ENCODE peak calls at places on chromosomes 4 and X, in seven cellular contexts. N, K, V, D, G, A and F are unnamed samples.

GRCh38 chr4:125111352-125111751 is 203.4 kb upstream of the FAT4 start:
- DNase-seq in N (no peak), K (no peak), V (no peak), D (no peak), G (no peak), A (no peak), F (no peak)

GRCh38 chr4:56220261-56220660 is 167.0 kb downstream of the AASDH start:
- DNase-seq in N (no peak), K (no peak), V (no peak), D (no peak), G (no peak), A (no peak), F (no peak)

GRCh38 chrX:39830414-39830813 is 267.3 kb downstream of the BCOR start:
- DNase-seq in N (no peak), K (no peak), V (no peak), D (no peak), G (no peak), A (no peak), F (no peak)

GRCh38 chr4:177907736-177908424 is 465.6 kb upstream of the AGA start:
- DNase-seq in N (no peak), K (no peak), V (no peak), D (no peak), G (no peak), A (no peak), F (no peak)

GRCh38 chr4:138609943-138610350 is 367.8 kb upstream of the SLC7A11 start:
- DNase-seq in N (no peak), K (no peak), V (no peak), D (peak; percentile 54), G (no peak), A (no peak), F (no peak)

GRCh38 chr4:122086338-122086737 is 65.8 kb upstream of the BLTP1 start:
- DNase-seq in N (no peak), K (no peak), V (no peak), D (no peak), G (no peak), A (no peak), F (no peak)

GRCh38 chrX:77174680-77175336 is 272.4 kb upstream of the FGF16 start:
- DNase-seq in N (no peak), K (no peak), V (no peak), D (no peak), G (no peak), A (no peak), F (no peak)

GRCh38 chr4:158673633-158674032 is 1.5 kb downstream of the ETFDH start:
- DNase-seq in N (no peak), K (no peak), V (no peak), D (no peak), G (no peak), A (no peak), F (no peak)

GRCh38 chr4:130026185-130026584 is 930.2 kb downstream of the C4orf33 start:
- DNase-seq in N (no peak), K (no peak), V (no peak), D (no peak), G (no peak), A (no peak), F (no peak)

GRCh38 chrX:43277879-43278278 is 378.2 kb upstream of the MAOA start:
- DNase-seq in N (no peak), K (no peak), V (no peak), D (no peak), G (no peak), A (no peak), F (no peak)

GRCh38 chr4:55397024-55397520 is 1.3 kb downstream of the TMEM165 start:
- DNase-seq in N (no peak), K (peak; percentile 25), V (no peak), D (no peak), G (no peak), A (no peak), F (no peak)

GRCh38 chrX:78074088-78074487 is 30.0 kb upstream of the PGK1 start:
- DNase-seq in N (no peak), K (no peak), V (no peak), D (no peak), G (no peak), A (no peak), F (no peak)

GRCh38 chr4:186676531-186677158 is 47.0 kb downstream of the FAT1 start:
- DNase-seq in N (no peak), K (no peak), V (peak; percentile 77), D (peak; percentile 81), G (no peak), A (no peak), F (no peak)

GRCh38 chrX:45850775-45851433 is 650.2 kb upstream of the DIPK2B start:
- DNase-seq in N (no peak), K (peak; percentile 17), V (peak; percentile 24), D (peak; percentile 3), G (peak; percentile 18), A (peak; percentile 65), F (no peak)

GRCh38 chrX:139204576-139204902 is 326.0 kb upstream of the F9 start:
- DNase-seq in N (no peak), K (no peak), V (no peak), D (no peak), G (no peak), A (no peak), F (no peak)

GRCh38 chrX:149010026-149010898 is 494.8 kb downstream of the IDS start:
- DNase-seq in N (no peak), K (no peak), V (no peak), D (no peak), G (no peak), A (no peak), F (no peak)

GRCh38 chrX:4547218-4547836 is 833.9 kb upstream of the PRKX start:
- DNase-seq in N (peak; percentile 60), K (no peak), V (peak; percentile 16), D (peak; percentile 19), G (no peak), A (peak; percentile 54), F (no peak)

GRCh38 chr4:94446386-94446785 is 5.4 kb upstream of the PDLIM5 start:
- DNase-seq in N (no peak), K (no peak), V (peak; percentile 98), D (peak; percentile 87), G (no peak), A (no peak), F (no peak)

GRCh38 chr4:866761-867390 is 40.9 kb upstream of the CPLX1 start:
- DNase-seq in N (no peak), K (no peak), V (peak; percentile 64), D (no peak), G (no peak), A (no peak), F (no peak)

GRCh38 chrX:17643528-17643927 is 93.8 kb upstream of the SCML1 start:
- DNase-seq in N (no peak), K (no peak), V (no peak), D (no peak), G (no peak), A (no peak), F (no peak)

GRCh38 chr4:119209077-119209476 is 3.4 kb upstream of the USP53 start:
- DNase-seq in N (no peak), K (no peak), V (peak; percentile 99), D (peak; percentile 80), G (peak; percentile 69), A (no peak), F (no peak)

GRCh38 chrX:140503714-140504351 is 1.0 kb downstream of the SOX3 start:
- DNase-seq in N (peak; percentile 51), K (peak; percentile 33), V (no peak), D (no peak), G (no peak), A (no peak), F (no peak)

GRCh38 chr4:7423801-7424552 is 10.8 kb downstream of the PSAPL1 start:
- DNase-seq in N (peak; percentile 39), K (no peak), V (peak; percentile 18), D (no peak), G (no peak), A (peak; percentile 15), F (peak; percentile 79)

GRCh38 chr4:173288296-173288695 is 45.9 kb downstream of the HMGB2 start:
- DNase-seq in N (no peak), K (no peak), V (peak; percentile 52), D (peak; percentile 28), G (peak; percentile 37), A (peak; percentile 90), F (no peak)